ENCODE peak calls at places on chromosomes 5 and 9, in ten cellular contexts. B is tibial nerve; Y is OCI-LY7; I is CD8-positive, alpha-beta T cell; E is psoas muscle; K is A549; N is lung; G is thyroid gland; Z is IMR-90; X is Panc1. F is an unnamed sample. For H3K4me1, the result is how much of the 10 kb centered on the place peaks cover.

GRCh38 chr5:72598461-72599433 is 91.5 kb upstream of the ZNF366 start:
- DNase-seq in B (no peak), Y (peak), I (no peak), E (no peak), K (no peak), N (no peak), G (no peak), Z (peak), X (no peak), F (no peak)

GRCh38 chr9:37908283-37908682 is 4.4 kb upstream of the SLC25A51 start:
- DNase-seq in B (no peak), Y (no peak), I (no peak), E (no peak), K (no peak), N (no peak), G (no peak), Z (no peak), X (no peak), F (no peak)

GRCh38 chr5:174764309-174764708 is 39.9 kb downstream of the MSX2 start:
- DNase-seq in B (no peak), Y (no peak), I (no peak), E (no peak), K (no peak), N (no peak), G (no peak), Z (no peak), X (no peak), F (no peak)

GRCh38 chr9:347667-348292 is 133.1 kb downstream of the DOCK8 start:
- DNase-seq in B (peak), Y (peak), I (no peak), E (no peak), K (peak), N (no peak), G (no peak), Z (peak), X (peak), F (no peak)

GRCh38 chr9:138074516-138074915 is 196.9 kb downstream of the CACNA1B start:
- DNase-seq in B (no peak), Y (no peak), I (no peak), E (no peak), K (no peak), N (no peak), G (no peak), Z (no peak), X (no peak), F (peak)

GRCh38 chr9:115063058-115063850 is 54.7 kb downstream of the TNC start:
- DNase-seq in B (no peak), Y (no peak), I (no peak), E (no peak), K (no peak), N (no peak), G (no peak), Z (peak), X (no peak), F (no peak)

GRCh38 chr5:12745537-12745936 is 841.3 kb upstream of the CTNND2 start:
- DNase-seq in B (no peak), Y (no peak), I (no peak), E (no peak), K (no peak), N (no peak), G (no peak), Z (no peak), X (no peak), F (no peak)

GRCh38 chr5:1027631-1028441 is 19.2 kb downstream of the NKD2 start:
- DNase-seq in B (no peak), Y (no peak), I (no peak), E (peak), K (no peak), N (no peak), G (no peak), Z (no peak), X (no peak), F (no peak)

GRCh38 chr9:110700953-110701352 is 32.4 kb downstream of the MUSK start:
- DNase-seq in B (no peak), Y (no peak), I (no peak), E (no peak), K (no peak), N (no peak), G (no peak), Z (peak), X (peak), F (no peak)

GRCh38 chr5:6490693-6491092 is 42.0 kb downstream of the UBE2QL1 start:
- DNase-seq in B (no peak), Y (no peak), I (no peak), E (no peak), K (no peak), N (no peak), G (no peak), Z (no peak), X (no peak), F (no peak)

GRCh38 chr9:111937781-111938426 is 41.3 kb downstream of the UGCG start:
- DNase-seq in B (peak), Y (no peak), I (peak), E (no peak), K (no peak), N (peak), G (peak), Z (peak), X (no peak), F (no peak)

GRCh38 chr9:89022902-89023301 is 31.6 kb downstream of the S1PR3 start:
- DNase-seq in B (peak), Y (no peak), I (no peak), E (no peak), K (no peak), N (peak), G (peak), Z (peak), X (no peak), F (no peak)

GRCh38 chr5:148972958-148973357 is 89.9 kb downstream of the SH3TC2 start:
- DNase-seq in B (peak), Y (no peak), I (no peak), E (peak), K (peak), N (peak), G (no peak), Z (peak), X (peak), F (peak)

GRCh38 chr9:5748438-5748837 is 84.5 kb downstream of the ERMP1 start:
- DNase-seq in B (no peak), Y (no peak), I (no peak), E (no peak), K (no peak), N (no peak), G (no peak), Z (no peak), X (no peak), F (no peak)

GRCh38 chr5:88826959-88827585 is 55.9 kb downstream of the MEF2C start:
- DNase-seq in B (peak), Y (peak), I (no peak), E (no peak), K (no peak), N (no peak), G (no peak), Z (peak), X (no peak), F (no peak)

GRCh38 chr5:123089971-123090640 is 1.1 kb downstream of the PRDM6 start:
- DNase-seq in B (no peak), Y (no peak), I (no peak), E (peak), K (peak), N (no peak), G (no peak), Z (peak), X (no peak), F (no peak)

GRCh38 chr9:102844754-102845153 is 150.4 kb upstream of the CYLC2 start:
- DNase-seq in B (no peak), Y (no peak), I (no peak), E (no peak), K (no peak), N (no peak), G (no peak), Z (no peak), X (no peak), F (no peak)

GRCh38 chr9:129458155-129458661 is 162.7 kb downstream of the C9orf50 start:
- DNase-seq in B (no peak), Y (no peak), I (peak), E (no peak), K (no peak), N (peak), G (peak), Z (no peak), X (no peak), F (no peak)

GRCh38 chr5:3657364-3658003 is 61.9 kb downstream of the IRX1 start:
- DNase-seq in B (no peak), Y (no peak), I (no peak), E (no peak), K (no peak), N (no peak), G (no peak), Z (no peak), X (no peak), F (no peak)

GRCh38 chr5:83503662-83504061 is 32.1 kb downstream of the VCAN start:
- DNase-seq in B (no peak), Y (no peak), I (no peak), E (no peak), K (no peak), N (no peak), G (no peak), Z (peak), X (no peak), F (no peak)

GRCh38 chr5:36870399-36871040 is 6.0 kb upstream of the NIPBL start:
- DNase-seq in B (no peak), Y (peak), I (no peak), E (no peak), K (peak), N (no peak), G (no peak), Z (peak), X (no peak), F (no peak)

GRCh38 chr9:92709240-92709639 is 39.3 kb upstream of the IPPK start:
- DNase-seq in B (no peak), Y (no peak), I (no peak), E (no peak), K (no peak), N (no peak), G (no peak), Z (no peak), X (no peak), F (no peak)

GRCh38 chr5:160357861-160358411 is 12.5 kb downstream of the C1QTNF2 start:
- DNase-seq in B (peak), Y (no peak), I (no peak), E (peak), K (no peak), N (no peak), G (no peak), Z (no peak), X (no peak), F (no peak)

GRCh38 chr9:5945112-5945511 is 54.4 kb downstream of the MLANA start:
- DNase-seq in B (no peak), Y (no peak), I (no peak), E (no peak), K (no peak), N (no peak), G (no peak), Z (no peak), X (no peak), F (no peak)

GRCh38 chr9:119844431-119844830 is 475.2 kb upstream of the BRINP1 start:
- DNase-seq in B (no peak), Y (no peak), I (no peak), E (no peak), K (no peak), N (no peak), G (no peak), Z (no peak), X (no peak), F (no peak)

GRCh38 chr5:116982035-116982434 is 407.4 kb upstream of the SEMA6A start:
- DNase-seq in B (no peak), Y (no peak), I (no peak), E (no peak), K (no peak), N (no peak), G (no peak), Z (no peak), X (no peak), F (no peak)

GRCh38 chr5:35803221-35803651 is 53.5 kb upstream of the IL7R start:
- DNase-seq in B (no peak), Y (peak), I (no peak), E (no peak), K (no peak), N (no peak), G (peak), Z (peak), X (no peak), F (no peak)

GRCh38 chr5:95808686-95809413 is 13.7 kb downstream of the GLRX start:
- DNase-seq in B (peak), Y (peak), I (peak), E (peak), K (no peak), N (peak), G (peak), Z (peak), X (no peak), F (no peak)

GRCh38 chr5:2755371-2755715 is 3.9 kb upstream of the IRX2 start:
- DNase-seq in B (no peak), Y (no peak), I (no peak), E (no peak), K (no peak), N (no peak), G (no peak), Z (no peak), X (no peak), F (no peak)

GRCh38 chr9:84254972-84255371 is 85.6 kb downstream of the SLC28A3 start:
- DNase-seq in B (no peak), Y (no peak), I (no peak), E (no peak), K (no peak), N (peak), G (peak), Z (no peak), X (no peak), F (no peak)

GRCh38 chr9:112091805-112092204 is 83.3 kb downstream of the SUSD1 start:
- DNase-seq in B (no peak), Y (no peak), I (no peak), E (no peak), K (peak), N (no peak), G (peak), Z (peak), X (peak), F (no peak)

GRCh38 chr9:3498691-3499090 is 27.1 kb downstream of the RFX3 start:
- DNase-seq in B (no peak), Y (no peak), I (no peak), E (no peak), K (no peak), N (no peak), G (no peak), Z (peak), X (no peak), F (no peak)

GRCh38 chr9:14396171-14396570 is 82.2 kb upstream of the NFIB start:
- DNase-seq in B (no peak), Y (no peak), I (no peak), E (peak), K (no peak), N (no peak), G (no peak), Z (no peak), X (no peak), F (no peak)

GRCh38 chr9:76873821-76874220 is 32.1 kb downstream of the PRUNE2 start:
- DNase-seq in B (no peak), Y (no peak), I (no peak), E (no peak), K (no peak), N (no peak), G (no peak), Z (no peak), X (no peak), F (no peak)

GRCh38 chr9:76876098-76876497 is 29.8 kb downstream of the PRUNE2 start:
- DNase-seq in B (no peak), Y (no peak), I (no peak), E (no peak), K (no peak), N (no peak), G (no peak), Z (peak), X (no peak), F (no peak)

GRCh38 chr9:76868897-76869296 is 37.0 kb downstream of the PRUNE2 start:
- DNase-seq in B (no peak), Y (no peak), I (no peak), E (no peak), K (no peak), N (no peak), G (no peak), Z (no peak), X (no peak), F (no peak)

GRCh38 chr9:76877961-76878360 is 28.0 kb downstream of the PRUNE2 start:
- DNase-seq in B (no peak), Y (no peak), I (no peak), E (no peak), K (no peak), N (no peak), G (no peak), Z (no peak), X (no peak), F (no peak)

GRCh38 chr9:76873056-76873792 is 32.7 kb downstream of the PRUNE2 start:
- DNase-seq in B (peak), Y (no peak), I (no peak), E (peak), K (no peak), N (no peak), G (no peak), Z (no peak), X (no peak), F (no peak)
- H3K4me3 ChIP-seq in B (no peak), Y (no peak), I (no peak), E (no peak), K (no peak), N (no peak), G (no peak), Z (no peak), X (no peak), F (no peak)

DNA sequence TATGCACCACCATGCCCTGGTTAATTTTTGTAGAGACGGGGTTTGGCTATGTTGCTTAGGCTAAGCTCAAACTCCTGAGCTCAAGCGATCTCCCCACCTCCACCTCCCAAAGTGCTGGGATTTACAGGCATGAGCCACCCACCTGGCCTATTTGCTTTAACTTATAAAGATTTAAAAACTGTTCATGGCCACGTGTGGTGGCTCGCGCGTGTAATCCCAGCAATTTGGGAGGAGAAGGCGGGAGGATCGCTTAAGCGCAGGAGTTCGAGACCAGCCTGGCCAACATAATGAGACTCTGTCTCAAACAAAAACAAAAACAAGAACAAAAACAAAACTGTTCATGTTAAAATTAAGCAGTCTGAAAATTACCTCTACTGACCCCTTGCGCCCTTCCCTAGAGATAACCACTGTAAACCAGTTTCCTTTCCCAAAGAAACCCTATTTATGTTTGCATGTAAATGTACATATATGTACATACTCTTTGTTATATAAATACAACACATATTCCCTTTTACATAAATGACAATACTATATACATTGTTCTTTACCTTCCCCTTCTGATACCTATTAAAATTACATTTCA is 1.5 kb downstream of the AK6 start:
- DNase-seq in B (no peak), Y (no peak), I (no peak), E (no peak), K (no peak), N (no peak), G (no peak), Z (no peak), X (no peak), F (no peak)
- TF ChIP-seq CTCF in B (no peak), Y (peak), I (no peak), E (no peak), K (no peak), N (no peak), G (no peak), Z (no peak), X (no peak), F (no peak)

GRCh38 chr9:36145970-36146369 is 9.4 kb downstream of the GLIPR2 start:
- DNase-seq in B (no peak), Y (no peak), I (no peak), E (no peak), K (no peak), N (no peak), G (no peak), Z (no peak), X (no peak), F (no peak)
- H3K4me1 ChIP-seq in B (under half), Y (under half), I (half or more), E (under half), K (under half), N (under half), G (under half), Z (under half), X (under half), F (under half)

GRCh38 chr9:126151671-126152050 is 175.0 kb upstream of the MVB12B start:
- DNase-seq in B (no peak), Y (no peak), I (no peak), E (no peak), K (no peak), N (peak), G (no peak), Z (no peak), X (no peak), F (no peak)

GRCh38 chr9:126152622-126153362 is 173.8 kb upstream of the MVB12B start:
- DNase-seq in B (no peak), Y (no peak), I (no peak), E (no peak), K (no peak), N (peak), G (no peak), Z (no peak), X (no peak), F (no peak)

GRCh38 chr9:126154869-126155268 is 171.8 kb upstream of the MVB12B start:
- DNase-seq in B (no peak), Y (no peak), I (no peak), E (no peak), K (no peak), N (no peak), G (no peak), Z (no peak), X (no peak), F (no peak)

GRCh38 chr9:126154182-126154827 is 172.3 kb upstream of the MVB12B start:
- DNase-seq in B (no peak), Y (no peak), I (no peak), E (no peak), K (no peak), N (peak), G (no peak), Z (no peak), X (no peak), F (no peak)

DNA sequence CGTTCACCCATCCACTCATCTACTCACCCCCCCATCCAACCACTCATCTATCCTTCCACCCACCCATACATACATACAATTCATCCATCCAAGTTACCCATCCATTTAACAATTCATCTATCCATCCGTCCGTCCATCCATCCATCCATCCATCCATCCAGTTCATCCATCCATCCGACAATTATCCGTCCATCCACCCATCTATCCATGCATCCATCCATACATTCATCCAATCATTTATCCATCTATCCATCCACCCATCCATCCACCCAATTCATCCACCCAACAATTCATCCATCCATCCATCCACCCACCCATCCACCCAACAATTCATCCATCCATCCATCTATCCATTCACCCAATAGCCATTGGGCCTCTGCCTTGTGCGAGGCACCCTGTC is 173.2 kb upstream of the MVB12B start:
- DNase-seq in B (no peak), Y (no peak), I (no peak), E (no peak), K (no peak), N (no peak), G (no peak), Z (no peak), X (no peak), F (no peak)
- H3K4me3 ChIP-seq in B (no peak), Y (no peak), I (no peak), E (no peak), K (no peak), N (no peak), G (no peak), Z (no peak), X (no peak), F (no peak)

GRCh38 chr9:71835596-71835995 is 67.3 kb upstream of the CEMIP2 start:
- DNase-seq in B (no peak), Y (no peak), I (no peak), E (no peak), K (no peak), N (no peak), G (no peak), Z (no peak), X (no peak), F (no peak)
- TF ChIP-seq CTCF in B (no peak), Y (no peak), I (peak), E (no peak), K (no peak), N (no peak), G (no peak), Z (no peak), X (no peak), F (no peak)

GRCh38 chr5:168411871-168412270 is 74.4 kb upstream of the RARS1 start:
- DNase-seq in B (no peak), Y (no peak), I (no peak), E (no peak), K (no peak), N (no peak), G (peak), Z (no peak), X (no peak), F (no peak)

GRCh38 chr5:168407222-168407621 is 79.0 kb upstream of the RARS1 start:
- DNase-seq in B (no peak), Y (no peak), I (no peak), E (no peak), K (no peak), N (no peak), G (no peak), Z (peak), X (no peak), F (no peak)

GRCh38 chr5:168408561-168409321 is 77.5 kb upstream of the RARS1 start:
- DNase-seq in B (no peak), Y (no peak), I (no peak), E (no peak), K (no peak), N (no peak), G (no peak), Z (peak), X (no peak), F (no peak)

GRCh38 chr5:168413062-168413461 is 73.2 kb upstream of the RARS1 start:
- DNase-seq in B (no peak), Y (no peak), I (no peak), E (no peak), K (no peak), N (no peak), G (no peak), Z (no peak), X (no peak), F (peak)

GRCh38 chr5:168409601-168410458 is 76.4 kb upstream of the RARS1 start:
- DNase-seq in B (no peak), Y (no peak), I (no peak), E (no peak), K (no peak), N (no peak), G (no peak), Z (peak), X (no peak), F (no peak)
- H3K4me1 ChIP-seq in B (under half), Y (under half), I (under half), E (under half), K (under half), N (under half), G (under half), Z (under half), X (under half), F (under half)